ENCODE peak calls at places on chromosome X, in six cellular contexts. N is NCI-H2029, J is NCI-H774, E is iPS-NIHi11, F is non-pigmented ciliary epithelial cell, U is right lobe of liver. H is an unnamed sample.

GRCh38 chrX:21166302-21166982 is 207.8 kb upstream of the CNKSR2 start:
- DNase-seq in J (no peak), U (no peak), N (no peak), F (peak; percentile 3), E (peak; percentile 6), H (no peak)

GRCh38 chrX:44400588-44400987 is 57.1 kb upstream of the EFHC2 start:
- DNase-seq in E (no peak), F (peak; percentile 89), J (no peak), N (no peak), U (no peak), H (no peak)

GRCh38 chrX:103400931-103401330 is 24.6 kb downstream of the BEX3 start:
- DNase-seq in F (no peak), E (no peak), U (no peak), N (no peak), J (no peak), H (no peak)

GRCh38 chrX:54042609-54043010 is 1.7 kb downstream of the PHF8 start:
- DNase-seq in U (peak; percentile 53), N (no peak), J (no peak), F (no peak), E (peak; percentile 43), H (peak; percentile 37)

GRCh38 chrX:149453030-149453429 is 52.1 kb downstream of the IDS start:
- DNase-seq in U (no peak), F (peak; percentile 8), N (no peak), J (no peak), E (no peak), H (no peak)

GRCh38 chrX:136259543-136259942 is 8.3 kb upstream of the MAP7D3 start:
- DNase-seq in N (no peak), E (no peak), J (no peak), F (no peak), U (no peak), H (no peak)

GRCh38 chrX:133056341-133056740 is 40.6 kb downstream of the USP26 start:
- DNase-seq in J (no peak), E (no peak), F (no peak), U (no peak), N (no peak), H (no peak)

GRCh38 chrX:115344885-115345653 is 55.6 kb downstream of the LUZP4 start:
- DNase-seq in E (peak; percentile 50), N (peak; percentile 92), J (peak; percentile 81), F (peak; percentile 85), U (peak; percentile 90), H (peak; percentile 65)

GRCh38 chrX:17374619-17375360 is at the start of gene NHS:
- DNase-seq in J (peak; percentile 46), E (peak; percentile 86), F (no peak), N (no peak), U (peak; percentile 50), H (peak; percentile 77)

GRCh38 chrX:28015993-28016392 is 34.7 kb upstream of the DCAF8L1 start:
- DNase-seq in N (no peak), F (no peak), J (no peak), E (no peak), U (no peak), H (no peak)

GRCh38 chrX:39814391-39814790 is 283.4 kb downstream of the BCOR start:
- DNase-seq in J (peak; percentile 25), U (no peak), E (no peak), F (no peak), N (peak; percentile 5), H (no peak)

GRCh38 chrX:39808471-39808917 is 289.3 kb downstream of the BCOR start:
- DNase-seq in N (no peak), U (no peak), J (no peak), F (peak; percentile 43), E (no peak), H (no peak)

GRCh38 chrX:151816914-151817313 is 82.4 kb downstream of the CNGA2 start:
- DNase-seq in J (no peak), U (no peak), F (no peak), E (no peak), N (no peak), H (no peak)

GRCh38 chrX:40871385-40872082 is 136.2 kb upstream of the MED14 start:
- DNase-seq in U (no peak), N (no peak), F (no peak), J (no peak), E (no peak), H (no peak)

GRCh38 chrX:137945470-137945869 is 379.5 kb downstream of the ZIC3 start:
- DNase-seq in J (peak; percentile 52), F (no peak), E (peak; percentile 21), U (no peak), N (no peak), H (no peak)